ENCODE peak calls at places on chromosomes 13 and 19, in ten cellular contexts. O, T, M, K, C, V, E, I, R and P are unnamed samples.

GRCh38 chr19:56253737-56254136 is 18.8 kb upstream of the EDDM13 start:
- DNase-seq in V (peak; percentile 79), I (no peak), E (peak; percentile 57), O (peak; percentile 82), K (peak; percentile 57), M (peak; percentile 70), R (no peak), T (no peak), C (peak; percentile 20), P (no peak)

GRCh38 chr19:7083076-7083956 is 13.8 kb downstream of the ZNF557 start:
- DNase-seq in T (no peak), M (peak; percentile 4), E (no peak), C (no peak), V (peak; percentile 11), R (no peak), I (no peak), K (no peak), O (peak; percentile 53), P (no peak)

GRCh38 chr19:3057275-3057714 is 5.0 kb downstream of the TLE5 start:
- DNase-seq in E (peak; percentile 68), O (peak; percentile 77), K (no peak), T (no peak), V (peak; percentile 97), I (peak; percentile 90), M (no peak), C (no peak), R (peak; percentile 86), P (peak; percentile 91)

GRCh38 chr13:25214371-25215252 is 42.5 kb upstream of the AMER2 start:
- DNase-seq in O (peak; percentile 55), R (peak; percentile 15), C (no peak), E (no peak), K (no peak), V (no peak), M (peak; percentile 35), I (no peak), T (no peak), P (peak; percentile 29)

GRCh38 chr19:4671182-4671851 is 1.2 kb upstream of the MYDGF start:
- DNase-seq in I (no peak), C (no peak), O (no peak), T (no peak), E (no peak), V (no peak), M (no peak), R (peak; percentile 35), K (no peak), P (no peak)

GRCh38 chr13:62512194-62513141 is 1096.8 kb upstream of the PCDH20 start:
- DNase-seq in E (no peak), O (peak; percentile 33), T (no peak), R (no peak), M (no peak), C (no peak), K (no peak), I (no peak), V (peak; percentile 77), P (no peak)

GRCh38 chr19:22622901-22623840 is 11.0 kb upstream of the ZNF492 start:
- DNase-seq in R (peak; percentile 19), O (no peak), C (no peak), I (peak; percentile 59), K (no peak), V (no peak), T (no peak), E (no peak), M (no peak), P (peak; percentile 60)

GRCh38 chr19:48806818-48807589 is 3.8 kb downstream of the BCAT2 start:
- DNase-seq in K (no peak), V (no peak), O (peak; percentile 63), T (no peak), I (no peak), R (no peak), E (peak; percentile 64), C (no peak), M (peak; percentile 40), P (no peak)

GRCh38 chr13:37486171-37486661 is 112.4 kb downstream of the POSTN start:
- DNase-seq in C (no peak), M (no peak), E (no peak), I (no peak), V (no peak), R (no peak), T (no peak), O (peak; percentile 29), K (no peak), P (no peak)

GRCh38 chr13:48567521-48568331 is 34.8 kb upstream of the RCBTB2 start:
- DNase-seq in O (peak; percentile 65), I (no peak), V (no peak), T (no peak), R (peak; percentile 41), E (peak; percentile 30), K (no peak), C (no peak), M (no peak), P (no peak)

GRCh38 chr19:12939292-12939606 is 840 bp downstream of the CALR start:
- DNase-seq in I (no peak), C (no peak), O (peak; percentile 60), E (peak; percentile 17), K (no peak), V (no peak), M (peak; percentile 25), R (no peak), T (peak; percentile 45), P (no peak)

GRCh38 chr13:66665991-66666390 is 564.1 kb downstream of the PCDH9 start:
- DNase-seq in O (peak; percentile 78), E (peak; percentile 82), T (no peak), K (no peak), C (no peak), V (peak; percentile 93), I (no peak), M (peak; percentile 94), R (no peak), P (no peak)

GRCh38 chr19:50496189-50497029 is 14.6 kb downstream of the JOSD2 start:
- DNase-seq in E (no peak), R (peak; percentile 70), T (no peak), M (no peak), I (no peak), C (no peak), V (peak; percentile 9), O (no peak), K (no peak), P (peak; percentile 54)

GRCh38 chr19:44904426-44904994 is 1.1 kb upstream of the APOE start:
- DNase-seq in K (no peak), C (no peak), V (peak; percentile 36), T (peak; percentile 17), R (no peak), I (no peak), E (no peak), M (no peak), O (no peak), P (no peak)

GRCh38 chr13:76161143-76161542 is 525.0 kb downstream of the LMO7 start:
- DNase-seq in M (no peak), K (no peak), C (no peak), T (no peak), O (no peak), R (peak; percentile 28), E (no peak), V (no peak), I (no peak), P (no peak)

GRCh38 chr13:29005035-29005434 is 184.9 kb downstream of the MTUS2 start:
- DNase-seq in V (no peak), O (no peak), K (no peak), R (no peak), C (no peak), M (no peak), I (no peak), E (no peak), T (no peak), P (no peak)

GRCh38 chr19:29806098-29806866 is 5.5 kb upstream of the CCNE1 start:
- DNase-seq in K (no peak), E (peak; percentile 7), M (no peak), V (peak; percentile 48), C (no peak), T (no peak), R (peak; percentile 77), I (peak; percentile 66), O (peak; percentile 69), P (peak; percentile 76)

GRCh38 chr13:42041684-42042035 is 6.8 kb upstream of the DGKH start:
- DNase-seq in C (no peak), I (peak; percentile 73), M (peak; percentile 78), T (no peak), K (no peak), E (peak; percentile 76), R (peak; percentile 65), O (peak; percentile 73), V (peak; percentile 64), P (peak; percentile 58)

GRCh38 chr19:13847033-13847899 is 29.7 kb upstream of the NANOS3 start:
- DNase-seq in C (peak; percentile 90), O (peak; percentile 94), R (peak; percentile 98), T (peak; percentile 81), I (peak; percentile 96), K (peak; percentile 88), E (peak; percentile 85), M (peak; percentile 88), V (peak; percentile 98), P (peak; percentile 97)

GRCh38 chr13:35157143-35157755 is 215.2 kb downstream of the NBEA start:
- DNase-seq in O (peak; percentile 81), C (peak; percentile 10), R (peak; percentile 42), V (peak; percentile 51), T (no peak), K (peak; percentile 28), E (peak; percentile 61), M (peak; percentile 23), I (no peak), P (no peak)

GRCh38 chr13:110627351-110627750 is 12.0 kb downstream of the NAXD start:
- DNase-seq in K (no peak), I (no peak), T (no peak), V (no peak), M (no peak), O (no peak), E (no peak), C (no peak), R (no peak), P (peak; percentile 1)